ENCODE peak calls at places on chromosomes 4 and X, in ten cellular contexts. One of them, this sample, is unnamed.
A peak's percentile ranks its signal among the peaks of the same experiment; 100 is the strongest.

GRCh38 chr4:37719021-37719420 is 32.8 kb upstream of the RELL1 start:
- DNase-seq in Calu3: no peak
- DNase-seq in HFFc6: no peak
- DNase-seq in GM20000: no peak
- DNase-seq in CD4-positive, alpha-beta T cell: no peak
- DNase-seq in uterus: no peak
- DNase-seq in MM.1S: no peak
- DNase-seq in brain microvascular endothelial cell: no peak
- DNase-seq in pancreas: no peak
- DNase-seq in endodermal cell: no peak
- DNase-seq in this sample: no peak

GRCh38 chrX:41677183-41677582 is 11.6 kb upstream of the GPR34 start:
- DNase-seq in Calu3: no peak
- DNase-seq in HFFc6: no peak
- DNase-seq in GM20000: no peak
- DNase-seq in CD4-positive, alpha-beta T cell: no peak
- DNase-seq in uterus: no peak
- DNase-seq in MM.1S: no peak
- DNase-seq in brain microvascular endothelial cell: no peak
- DNase-seq in pancreas: no peak
- DNase-seq in endodermal cell: no peak
- DNase-seq in this sample: no peak

GRCh38 chrX:112614640-112615039 is 65.1 kb downstream of the LHFPL1 start:
- DNase-seq in Calu3: no peak
- DNase-seq in HFFc6: no peak
- DNase-seq in GM20000: no peak
- DNase-seq in CD4-positive, alpha-beta T cell: no peak
- DNase-seq in uterus: no peak
- DNase-seq in MM.1S: no peak
- DNase-seq in brain microvascular endothelial cell: no peak
- DNase-seq in pancreas: no peak
- DNase-seq in endodermal cell: peak; percentile 80
- DNase-seq in this sample: peak; percentile 1

GRCh38 chrX:50638123-50638522 is 167.5 kb upstream of the DGKK start:
- DNase-seq in Calu3: no peak
- DNase-seq in HFFc6: no peak
- DNase-seq in GM20000: no peak
- DNase-seq in CD4-positive, alpha-beta T cell: no peak
- DNase-seq in uterus: peak; percentile 30
- DNase-seq in MM.1S: no peak
- DNase-seq in brain microvascular endothelial cell: no peak
- DNase-seq in pancreas: peak; percentile 29
- DNase-seq in endodermal cell: no peak
- DNase-seq in this sample: no peak

GRCh38 chrX:45824471-45824870 is 623.8 kb upstream of the DIPK2B start:
- DNase-seq in Calu3: peak; percentile 89
- DNase-seq in HFFc6: peak; percentile 94
- DNase-seq in GM20000: no peak
- DNase-seq in CD4-positive, alpha-beta T cell: no peak
- DNase-seq in uterus: peak; percentile 72
- DNase-seq in MM.1S: no peak
- DNase-seq in brain microvascular endothelial cell: peak; percentile 91
- DNase-seq in pancreas: no peak
- DNase-seq in endodermal cell: peak; percentile 75
- DNase-seq in this sample: peak; percentile 95

GRCh38 chrX:479273-479981 is 92.7 kb upstream of the PPP2R3B start:
- DNase-seq in Calu3: no peak
- DNase-seq in HFFc6: no peak
- DNase-seq in GM20000: no peak
- DNase-seq in CD4-positive, alpha-beta T cell: no peak
- DNase-seq in uterus: no peak
- DNase-seq in MM.1S: no peak
- DNase-seq in brain microvascular endothelial cell: no peak
- DNase-seq in pancreas: no peak
- DNase-seq in endodermal cell: no peak
- DNase-seq in this sample: no peak

GRCh38 chrX:48890296-48890925 is 7.2 kb downstream of the TIMM17B start:
- DNase-seq in Calu3: no peak
- DNase-seq in HFFc6: no peak
- DNase-seq in GM20000: no peak
- DNase-seq in CD4-positive, alpha-beta T cell: no peak
- DNase-seq in uterus: no peak
- DNase-seq in MM.1S: no peak
- DNase-seq in brain microvascular endothelial cell: no peak
- DNase-seq in pancreas: no peak
- DNase-seq in endodermal cell: no peak
- DNase-seq in this sample: no peak

GRCh38 chrX:31063114-31063513 is 8.7 kb downstream of the FTHL17 start:
- DNase-seq in Calu3: no peak
- DNase-seq in HFFc6: no peak
- DNase-seq in GM20000: no peak
- DNase-seq in CD4-positive, alpha-beta T cell: no peak
- DNase-seq in uterus: no peak
- DNase-seq in MM.1S: no peak
- DNase-seq in brain microvascular endothelial cell: no peak
- DNase-seq in pancreas: no peak
- DNase-seq in endodermal cell: no peak
- DNase-seq in this sample: no peak

GRCh38 chr4:128688846-128689467 is 120.5 kb upstream of the JADE1 start:
- DNase-seq in Calu3: no peak
- DNase-seq in HFFc6: no peak
- DNase-seq in GM20000: no peak
- DNase-seq in CD4-positive, alpha-beta T cell: no peak
- DNase-seq in uterus: no peak
- DNase-seq in MM.1S: no peak
- DNase-seq in brain microvascular endothelial cell: no peak
- DNase-seq in pancreas: no peak
- DNase-seq in endodermal cell: no peak
- DNase-seq in this sample: no peak

GRCh38 chr4:113586072-113586471 is 175.5 kb downstream of the CAMK2D start:
- DNase-seq in Calu3: no peak
- DNase-seq in HFFc6: no peak
- DNase-seq in GM20000: no peak
- DNase-seq in CD4-positive, alpha-beta T cell: no peak
- DNase-seq in uterus: no peak
- DNase-seq in MM.1S: no peak
- DNase-seq in brain microvascular endothelial cell: no peak
- DNase-seq in pancreas: no peak
- DNase-seq in endodermal cell: no peak
- DNase-seq in this sample: no peak

GRCh38 chrX:135707880-135708279 is 5.6 kb upstream of the CT45A1 start:
- DNase-seq in Calu3: peak; percentile 9
- DNase-seq in HFFc6: no peak
- DNase-seq in GM20000: peak; percentile 17
- DNase-seq in CD4-positive, alpha-beta T cell: no peak
- DNase-seq in uterus: no peak
- DNase-seq in MM.1S: peak; percentile 42
- DNase-seq in brain microvascular endothelial cell: no peak
- DNase-seq in pancreas: no peak
- DNase-seq in endodermal cell: peak; percentile 82
- DNase-seq in this sample: peak; percentile 45

GRCh38 chrX:148269513-148269912 is 230.9 kb upstream of the AFF2 start:
- DNase-seq in Calu3: no peak
- DNase-seq in HFFc6: no peak
- DNase-seq in GM20000: no peak
- DNase-seq in CD4-positive, alpha-beta T cell: no peak
- DNase-seq in uterus: no peak
- DNase-seq in MM.1S: no peak
- DNase-seq in brain microvascular endothelial cell: no peak
- DNase-seq in pancreas: no peak
- DNase-seq in endodermal cell: no peak
- DNase-seq in this sample: no peak

GRCh38 chrX:36916941-36917340 is 91.2 kb upstream of the FAM47C start:
- DNase-seq in Calu3: no peak
- DNase-seq in HFFc6: no peak
- DNase-seq in GM20000: no peak
- DNase-seq in CD4-positive, alpha-beta T cell: no peak
- DNase-seq in uterus: no peak
- DNase-seq in MM.1S: no peak
- DNase-seq in brain microvascular endothelial cell: no peak
- DNase-seq in pancreas: no peak
- DNase-seq in endodermal cell: no peak
- DNase-seq in this sample: no peak

DNA sequence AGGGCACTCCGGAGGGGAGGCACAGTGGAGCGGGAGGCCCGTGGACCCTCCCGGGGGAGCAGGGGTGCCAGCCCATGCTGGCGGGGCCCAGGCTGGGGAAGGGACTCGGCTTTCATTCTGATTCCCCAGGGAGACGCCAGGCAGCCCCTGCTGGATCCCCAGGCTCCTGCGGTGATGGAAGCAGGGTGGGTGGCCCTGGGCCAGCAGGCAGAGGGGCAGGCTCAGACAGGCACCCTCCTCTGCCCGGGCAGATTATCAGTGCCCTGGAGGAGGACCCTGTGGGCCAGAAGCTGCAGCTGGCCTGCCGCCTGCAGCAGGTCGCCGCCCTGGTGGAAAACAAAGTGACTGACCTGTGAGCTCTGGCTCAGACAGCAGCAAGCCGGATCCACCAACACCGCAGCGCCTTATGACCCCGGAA is 2.1 kb upstream of the SRPK3 start:
- DNase-seq in Calu3: peak; percentile 44
- DNase-seq in HFFc6: no peak
- DNase-seq in GM20000: no peak
- DNase-seq in CD4-positive, alpha-beta T cell: no peak
- DNase-seq in uterus: no peak
- DNase-seq in MM.1S: no peak
- DNase-seq in brain microvascular endothelial cell: no peak
- DNase-seq in pancreas: peak; percentile 18
- DNase-seq in endodermal cell: no peak
- DNase-seq in this sample: no peak
- TF ChIP-seq CTCF in Calu3: peak; percentile 29
- TF ChIP-seq CTCF in HFFc6: peak; percentile 37
- TF ChIP-seq CTCF in GM20000: no peak
- TF ChIP-seq CTCF in CD4-positive, alpha-beta T cell: no peak
- TF ChIP-seq CTCF in uterus: no peak
- TF ChIP-seq CTCF in MM.1S: no peak
- TF ChIP-seq CTCF in brain microvascular endothelial cell: peak; percentile 26
- TF ChIP-seq CTCF in pancreas: no peak
- TF ChIP-seq CTCF in endodermal cell: peak; percentile 46
- TF ChIP-seq CTCF in this sample: no peak

GRCh38 chr4:15043226-15043625 is 40.9 kb downstream of the CPEB2 start:
- DNase-seq in Calu3: no peak
- DNase-seq in HFFc6: no peak
- DNase-seq in GM20000: no peak
- DNase-seq in CD4-positive, alpha-beta T cell: no peak
- DNase-seq in uterus: no peak
- DNase-seq in MM.1S: no peak
- DNase-seq in brain microvascular endothelial cell: no peak
- DNase-seq in pancreas: no peak
- DNase-seq in endodermal cell: no peak
- DNase-seq in this sample: peak; percentile 57
- TF ChIP-seq CTCF in Calu3: no peak
- TF ChIP-seq CTCF in HFFc6: peak; percentile 47
- TF ChIP-seq CTCF in GM20000: no peak
- TF ChIP-seq CTCF in CD4-positive, alpha-beta T cell: no peak
- TF ChIP-seq CTCF in uterus: no peak
- TF ChIP-seq CTCF in MM.1S: peak; percentile 10
- TF ChIP-seq CTCF in brain microvascular endothelial cell: peak; percentile 42
- TF ChIP-seq CTCF in pancreas: no peak
- TF ChIP-seq CTCF in endodermal cell: peak; percentile 67
- TF ChIP-seq CTCF in this sample: no peak

GRCh38 chrX:5458300-5458699 is 770.4 kb downstream of the NLGN4X start:
- DNase-seq in Calu3: no peak
- DNase-seq in HFFc6: no peak
- DNase-seq in GM20000: no peak
- DNase-seq in CD4-positive, alpha-beta T cell: no peak
- DNase-seq in uterus: no peak
- DNase-seq in MM.1S: peak; percentile 13
- DNase-seq in brain microvascular endothelial cell: no peak
- DNase-seq in pancreas: no peak
- DNase-seq in endodermal cell: peak; percentile 52
- DNase-seq in this sample: no peak
- TF ChIP-seq CTCF in Calu3: no peak
- TF ChIP-seq CTCF in HFFc6: no peak
- TF ChIP-seq CTCF in GM20000: no peak
- TF ChIP-seq CTCF in CD4-positive, alpha-beta T cell: no peak
- TF ChIP-seq CTCF in uterus: no peak
- TF ChIP-seq CTCF in MM.1S: peak; percentile 26
- TF ChIP-seq CTCF in brain microvascular endothelial cell: no peak
- TF ChIP-seq CTCF in pancreas: no peak
- TF ChIP-seq CTCF in endodermal cell: peak; percentile 72
- TF ChIP-seq CTCF in this sample: no peak

DNA sequence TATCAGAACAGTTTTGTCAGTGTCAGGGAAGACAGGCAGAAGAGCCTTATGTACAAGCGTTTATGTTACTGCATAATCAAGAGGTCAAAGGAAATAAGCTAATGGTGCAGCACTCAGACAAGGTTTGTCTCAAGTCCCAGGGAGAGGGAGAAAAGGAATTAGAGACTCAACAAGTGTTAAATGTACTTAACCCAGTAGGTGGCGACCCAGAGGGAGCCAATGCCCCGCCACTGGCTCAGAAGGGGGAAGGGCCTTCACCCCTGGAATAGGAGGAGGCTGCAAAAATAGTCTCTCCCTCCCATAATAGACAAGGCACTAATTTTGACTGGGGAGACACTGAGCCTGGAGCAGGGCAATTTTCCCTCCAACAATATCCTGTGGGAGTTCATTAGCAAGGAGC is 14.1 kb upstream of the PAPSS1 start:
- DNase-seq in Calu3: peak; percentile 11
- DNase-seq in HFFc6: no peak
- DNase-seq in GM20000: no peak
- DNase-seq in CD4-positive, alpha-beta T cell: no peak
- DNase-seq in uterus: no peak
- DNase-seq in MM.1S: no peak
- DNase-seq in brain microvascular endothelial cell: no peak
- DNase-seq in pancreas: no peak
- DNase-seq in endodermal cell: peak; percentile 83
- DNase-seq in this sample: peak; percentile 18
- TF ChIP-seq CTCF in Calu3: no peak
- TF ChIP-seq CTCF in HFFc6: peak; percentile 69
- TF ChIP-seq CTCF in GM20000: no peak
- TF ChIP-seq CTCF in CD4-positive, alpha-beta T cell: no peak
- TF ChIP-seq CTCF in uterus: no peak
- TF ChIP-seq CTCF in MM.1S: peak; percentile 17
- TF ChIP-seq CTCF in brain microvascular endothelial cell: peak; percentile 63
- TF ChIP-seq CTCF in pancreas: no peak
- TF ChIP-seq CTCF in endodermal cell: peak; percentile 77
- TF ChIP-seq CTCF in this sample: no peak